ENCODE peak calls at places on chromosomes 11 and 22, in four cellular contexts. One of them, this sample, is unnamed.

GRCh38 chr11:77136074-77136473 is 8.0 kb downstream of the MYO7A start:
- DNase-seq in K562: no peak
- DNase-seq in H1: no peak
- DNase-seq in SK-N-SH: no peak
- DNase-seq in this sample: no peak

GRCh38 chr11:57493507-57494503 is 21.7 kb downstream of the SLC43A1 start:
- DNase-seq in K562: peak; percentile 76
- DNase-seq in H1: peak; percentile 93
- DNase-seq in SK-N-SH: peak; percentile 78
- DNase-seq in this sample: peak; percentile 95

GRCh38 chr11:45596571-45596970 is 68.9 kb downstream of the CHST1 start:
- DNase-seq in K562: no peak
- DNase-seq in H1: no peak
- DNase-seq in SK-N-SH: no peak
- DNase-seq in this sample: no peak

GRCh38 chr22:38034278-38034882 is 22.8 kb upstream of the PICK1 start:
- DNase-seq in K562: peak; percentile 81
- DNase-seq in H1: peak; percentile 70
- DNase-seq in SK-N-SH: peak; percentile 42
- DNase-seq in this sample: peak; percentile 71

GRCh38 chr11:87038235-87038960 is 664 bp downstream of the TMEM135 start:
- DNase-seq in K562: no peak
- DNase-seq in H1: no peak
- DNase-seq in SK-N-SH: peak; percentile 12
- DNase-seq in this sample: no peak

GRCh38 chr22:30874431-30875370 is 93.9 kb downstream of the MORC2 start:
- DNase-seq in K562: no peak
- DNase-seq in H1: no peak
- DNase-seq in SK-N-SH: peak; percentile 9
- DNase-seq in this sample: no peak

GRCh38 chr22:25413620-25414019 is 150.9 kb upstream of the GRK3 start:
- DNase-seq in K562: no peak
- DNase-seq in H1: no peak
- DNase-seq in SK-N-SH: no peak
- DNase-seq in this sample: no peak

GRCh38 chr11:108237058-108237481 is 14.2 kb downstream of the ATM start:
- DNase-seq in K562: no peak
- DNase-seq in H1: no peak
- DNase-seq in SK-N-SH: no peak
- DNase-seq in this sample: no peak

GRCh38 chr22:47631571-47632102 is 869.2 kb downstream of the TBC1D22A start:
- DNase-seq in K562: peak; percentile 81
- DNase-seq in H1: no peak
- DNase-seq in SK-N-SH: peak; percentile 71
- DNase-seq in this sample: no peak

DNA sequence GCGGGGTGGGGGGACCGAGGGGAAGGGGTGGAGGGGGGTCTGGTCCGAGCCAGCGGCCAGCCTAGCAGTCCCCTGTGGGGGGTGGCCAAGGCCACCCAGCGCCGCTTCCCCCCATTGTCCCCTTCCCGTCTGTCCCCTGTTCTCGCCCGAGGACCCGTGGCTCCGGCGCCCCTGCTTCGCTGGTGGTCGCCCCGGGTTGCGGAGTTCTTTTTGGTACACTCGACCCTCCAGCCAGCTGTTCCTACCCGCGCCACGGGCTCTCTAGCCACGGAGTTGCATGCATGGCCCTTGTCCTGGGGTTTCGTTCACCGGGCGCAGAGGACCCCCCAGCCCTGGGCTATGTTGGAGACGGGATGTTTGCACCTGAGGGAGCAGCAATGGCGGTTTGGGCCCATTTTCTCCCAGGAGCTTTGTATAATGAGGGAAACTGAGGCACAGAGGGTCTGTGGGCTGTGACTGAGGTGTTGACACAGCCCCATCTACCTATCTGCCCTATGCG is 489 bp downstream of the RNF214 start:
- DNase-seq in K562: peak; percentile 61
- DNase-seq in H1: peak; percentile 66
- DNase-seq in SK-N-SH: peak; percentile 83
- DNase-seq in this sample: peak; percentile 38
- TF ChIP-seq TEAD4 in K562: no peak
- TF ChIP-seq TEAD4 in H1: no peak
- TF ChIP-seq TEAD4 in SK-N-SH: no peak
- TF ChIP-seq TEAD4 in this sample: no peak

GRCh38 chr11:124898711-124899110 is 1.0 kb upstream of the ROBO4 start:
- DNase-seq in K562: no peak
- DNase-seq in H1: peak; percentile 47
- DNase-seq in SK-N-SH: peak; percentile 20
- DNase-seq in this sample: no peak

GRCh38 chr11:124896071-124896750 is 1.5 kb downstream of the ROBO4 start:
- DNase-seq in K562: no peak
- DNase-seq in H1: peak; percentile 37
- DNase-seq in SK-N-SH: peak; percentile 8
- DNase-seq in this sample: no peak

GRCh38 chr11:124895471-124895971 is 2.1 kb downstream of the ROBO4 start:
- DNase-seq in K562: no peak
- DNase-seq in H1: peak; percentile 41
- DNase-seq in SK-N-SH: peak; percentile 6
- DNase-seq in this sample: no peak

GRCh38 chr11:124897681-124898680 is at the start of gene ROBO4:
- DNase-seq in K562: no peak
- DNase-seq in H1: peak; percentile 37
- DNase-seq in SK-N-SH: peak; percentile 15
- DNase-seq in this sample: no peak

DNA sequence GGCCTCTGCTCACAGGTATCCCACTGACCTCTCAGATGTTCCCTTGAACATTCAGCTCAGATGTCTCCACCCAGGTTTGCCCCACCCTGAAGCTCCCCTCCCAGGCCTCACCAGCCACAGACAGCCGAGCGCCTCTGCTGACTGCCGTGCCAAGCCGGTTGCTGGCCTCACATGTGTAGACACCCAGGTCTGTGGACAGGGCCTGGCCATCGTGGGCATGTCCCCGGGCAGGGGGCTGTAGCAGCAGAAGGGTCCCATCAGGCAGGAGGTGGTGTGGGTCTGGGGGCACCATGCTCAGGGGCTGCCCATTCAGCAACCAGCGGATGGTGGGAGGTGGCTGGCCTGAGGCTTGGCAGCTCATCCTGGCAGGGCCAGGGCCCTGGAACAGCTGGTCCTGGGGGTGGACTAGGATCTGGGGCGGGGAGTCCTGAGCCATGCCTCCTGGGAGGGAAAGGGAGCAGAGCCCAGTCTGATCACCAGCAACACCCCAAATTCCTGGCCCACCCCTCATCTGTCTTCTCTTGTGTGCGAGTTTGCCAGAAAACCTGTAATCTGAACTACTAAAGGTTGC is 759 bp downstream of the ROBO4 start:
- DNase-seq in K562: no peak
- DNase-seq in H1: peak; percentile 29
- DNase-seq in SK-N-SH: peak; percentile 12
- DNase-seq in this sample: no peak
- TF ChIP-seq TEAD4 in K562: no peak
- TF ChIP-seq TEAD4 in H1: no peak
- TF ChIP-seq TEAD4 in SK-N-SH: no peak
- TF ChIP-seq TEAD4 in this sample: no peak

DNA sequence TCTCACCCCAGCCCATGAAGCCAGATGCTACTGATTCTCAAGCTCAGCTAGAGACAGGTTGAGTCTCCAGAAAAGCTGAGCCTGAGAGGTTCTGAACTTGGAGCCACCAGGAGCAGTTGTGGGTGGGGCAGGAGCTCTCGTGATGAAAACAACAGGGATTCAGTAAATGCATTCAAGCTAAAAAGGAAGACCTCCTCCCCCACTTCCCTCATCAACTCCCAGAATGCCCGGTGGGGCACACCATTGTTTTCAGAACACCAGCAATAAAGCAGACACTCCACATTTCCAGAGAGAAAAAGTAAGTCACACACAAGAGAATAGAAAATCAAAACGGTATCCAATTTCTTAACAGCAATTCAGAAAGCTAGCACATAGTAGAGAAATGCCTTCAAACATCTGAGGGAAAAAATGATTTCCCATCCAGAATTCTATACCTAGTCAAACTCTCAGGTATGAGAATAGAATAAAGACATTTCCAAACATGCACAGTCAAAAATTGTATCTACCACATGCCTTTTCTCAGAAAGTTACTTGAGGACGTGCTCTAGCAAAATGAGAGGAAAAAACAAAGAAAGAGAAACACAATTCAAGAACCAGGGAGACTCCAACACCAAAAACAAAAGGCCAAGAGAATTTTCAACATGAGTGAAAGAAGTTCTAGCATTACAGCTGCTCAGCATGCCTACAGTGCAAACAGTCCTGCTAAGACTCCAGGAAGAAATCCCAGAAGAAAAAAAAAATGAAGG is 56.8 kb downstream of the CDKN1C start:
- DNase-seq in K562: no peak
- DNase-seq in H1: no peak
- DNase-seq in SK-N-SH: no peak
- DNase-seq in this sample: no peak
- TF ChIP-seq TEAD4 in K562: no peak
- TF ChIP-seq TEAD4 in H1: no peak
- TF ChIP-seq TEAD4 in SK-N-SH: no peak
- TF ChIP-seq TEAD4 in this sample: no peak

GRCh38 chr11:116642902-116643301 is 129.9 kb downstream of the BUD13 start:
- DNase-seq in K562: no peak
- DNase-seq in H1: no peak
- DNase-seq in SK-N-SH: no peak
- DNase-seq in this sample: no peak

GRCh38 chr11:116643521-116643920 is 129.3 kb downstream of the BUD13 start:
- DNase-seq in K562: no peak
- DNase-seq in H1: no peak
- DNase-seq in SK-N-SH: no peak
- DNase-seq in this sample: no peak

GRCh38 chr11:116642481-116642880 is 130.3 kb downstream of the BUD13 start:
- DNase-seq in K562: no peak
- DNase-seq in H1: no peak
- DNase-seq in SK-N-SH: no peak
- DNase-seq in this sample: no peak

GRCh38 chr11:116640641-116641402 is 132.0 kb downstream of the BUD13 start:
- DNase-seq in K562: no peak
- DNase-seq in H1: peak; percentile 29
- DNase-seq in SK-N-SH: peak; percentile 36
- DNase-seq in this sample: no peak

GRCh38 chr11:116641561-116642045 is 131.2 kb downstream of the BUD13 start:
- DNase-seq in K562: peak; percentile 72
- DNase-seq in H1: peak; percentile 92
- DNase-seq in SK-N-SH: peak; percentile 86
- DNase-seq in this sample: peak; percentile 85
- TF ChIP-seq TEAD4 in K562: no peak
- TF ChIP-seq TEAD4 in H1: no peak
- TF ChIP-seq TEAD4 in SK-N-SH: no peak
- TF ChIP-seq TEAD4 in this sample: no peak

GRCh38 chr11:19679952-19680823 is 32.4 kb upstream of the NAV2 start:
- DNase-seq in K562: no peak
- DNase-seq in H1: peak; percentile 56
- DNase-seq in SK-N-SH: peak; percentile 60
- DNase-seq in this sample: no peak
- TF ChIP-seq TEAD4 in K562: no peak
- TF ChIP-seq TEAD4 in H1: no peak
- TF ChIP-seq TEAD4 in SK-N-SH: peak; percentile 89
- TF ChIP-seq TEAD4 in this sample: no peak